ENCODE peak calls at places on chromosomes 11 and 22, in seven cellular contexts. T is AG09319; F is activated naive CD8-positive, alpha-beta T cell treated with anti-CD3 and anti-CD28 coated beads for 36 hours; J is hypothalamus; U is cardiac septum; Q is epithelial cell of esophagus; B is hippocampal formation. D is an unnamed sample.

GRCh38 chr11:31844351-31844750 is 33.2 kb upstream of the PAX6 start:
- DNase-seq in T (peak), F (no peak), J (no peak), U (no peak), Q (no peak), B (no peak), D (no peak)

GRCh38 chr11:36044636-36045035 is 100.8 kb downstream of the LDLRAD3 start:
- DNase-seq in T (no peak), F (no peak), J (no peak), U (no peak), Q (no peak), B (no peak), D (no peak)

GRCh38 chr22:31637375-31637937 is 24.6 kb downstream of the PISD start:
- DNase-seq in T (no peak), F (no peak), J (no peak), U (peak), Q (no peak), B (no peak), D (peak)

GRCh38 chr11:70942593-70942992 is 309.8 kb downstream of the SHANK2 start:
- DNase-seq in T (no peak), F (peak), J (no peak), U (no peak), Q (no peak), B (no peak), D (no peak)

GRCh38 chr11:62472063-62472884 is 53.4 kb downstream of the SCGB1A1 start:
- DNase-seq in T (no peak), F (no peak), J (no peak), U (no peak), Q (peak), B (no peak), D (peak)

GRCh38 chr22:20807315-20807752 is 33.4 kb downstream of the SERPIND1 start:
- DNase-seq in T (peak), F (no peak), J (no peak), U (no peak), Q (peak), B (peak), D (peak)

GRCh38 chr22:37316875-37317371 is 34.6 kb downstream of the CYTH4 start:
- DNase-seq in T (peak), F (peak), J (peak), U (peak), Q (peak), B (peak), D (peak)

GRCh38 chr11:113991170-113991569 is 16.3 kb downstream of the HTR3A start:
- DNase-seq in T (no peak), F (no peak), J (no peak), U (peak), Q (peak), B (no peak), D (peak)

D was measured in Caki2.